ENCODE peak calls at places on chromosome 7, in four cellular contexts. One of them, this sample, is unnamed.

GRCh38 chr7:115822380-115822779 is 208.2 kb downstream of the TFEC start:
- DNase-seq in IMR-90: no peak
- DNase-seq in mesendoderm: no peak
- DNase-seq in H9: no peak
- DNase-seq in this sample: no peak

GRCh38 chr7:121081327-121081936 is 92.9 kb downstream of the CPED1 start:
- DNase-seq in mesendoderm: peak
- DNase-seq in IMR-90: peak
- DNase-seq in H9: no peak
- DNase-seq in this sample: no peak

GRCh38 chr7:138021889-138022288 is 20.0 kb upstream of the CREB3L2 start:
- DNase-seq in H9: no peak
- DNase-seq in mesendoderm: no peak
- DNase-seq in IMR-90: no peak
- DNase-seq in this sample: no peak

GRCh38 chr7:31744294-31744874 is 57.4 kb downstream of the PPP1R17 start:
- DNase-seq in mesendoderm: peak
- DNase-seq in IMR-90: peak
- DNase-seq in H9: peak
- DNase-seq in this sample: peak

GRCh38 chr7:4214501-4215155 is 467.5 kb upstream of the FOXK1 start:
- DNase-seq in H9: no peak
- DNase-seq in IMR-90: no peak
- DNase-seq in mesendoderm: no peak
- DNase-seq in this sample: no peak

GRCh38 chr7:371119-371778 is 81.3 kb downstream of the FOXL3 start:
- DNase-seq in IMR-90: no peak
- DNase-seq in H9: no peak
- DNase-seq in mesendoderm: no peak
- DNase-seq in this sample: no peak

GRCh38 chr7:55498770-55499169 is 73.5 kb downstream of the VOPP1 start:
- DNase-seq in mesendoderm: no peak
- DNase-seq in H9: no peak
- DNase-seq in IMR-90: no peak
- DNase-seq in this sample: no peak

GRCh38 chr7:71787513-71787912 is 624.6 kb downstream of the CALN1 start:
- DNase-seq in H9: no peak
- DNase-seq in mesendoderm: peak
- DNase-seq in IMR-90: no peak
- DNase-seq in this sample: no peak

GRCh38 chr7:128352138-128352537 is 8.4 kb upstream of the RBM28 start:
- DNase-seq in IMR-90: peak
- DNase-seq in mesendoderm: peak
- DNase-seq in H9: peak
- DNase-seq in this sample: peak

GRCh38 chr7:54769203-54769602 is 10.2 kb upstream of the SEC61G start:
- DNase-seq in IMR-90: peak
- DNase-seq in H9: no peak
- DNase-seq in mesendoderm: no peak
- DNase-seq in this sample: no peak

GRCh38 chr7:2228921-2229320 is 3.8 kb downstream of the MAD1L1 start:
- DNase-seq in H9: no peak
- DNase-seq in IMR-90: no peak
- DNase-seq in mesendoderm: no peak
- DNase-seq in this sample: no peak

GRCh38 chr7:99079104-99079503 is 64.8 kb downstream of the SMURF1 start:
- DNase-seq in H9: no peak
- DNase-seq in mesendoderm: no peak
- DNase-seq in IMR-90: no peak
- DNase-seq in this sample: no peak

GRCh38 chr7:44331682-44332081 is 6.3 kb upstream of the CAMK2B start:
- DNase-seq in mesendoderm: no peak
- DNase-seq in IMR-90: no peak
- DNase-seq in H9: no peak
- DNase-seq in this sample: no peak

GRCh38 chr7:133135451-133135850 is 53.6 kb upstream of the CHCHD3 start:
- DNase-seq in IMR-90: peak
- DNase-seq in mesendoderm: no peak
- DNase-seq in H9: no peak
- DNase-seq in this sample: no peak

GRCh38 chr7:91683823-91684222 is 196.7 kb downstream of the MTERF1 start:
- DNase-seq in mesendoderm: no peak
- DNase-seq in IMR-90: peak
- DNase-seq in H9: no peak
- DNase-seq in this sample: no peak

GRCh38 chr7:55515569-55516279 is 56.6 kb downstream of the VOPP1 start:
- DNase-seq in mesendoderm: no peak
- DNase-seq in IMR-90: no peak
- DNase-seq in H9: no peak
- DNase-seq in this sample: no peak

GRCh38 chr7:103447073-103447960 is 1.3 kb upstream of the SLC26A5 start:
- DNase-seq in IMR-90: peak
- DNase-seq in H9: peak
- DNase-seq in mesendoderm: peak
- DNase-seq in this sample: peak

GRCh38 chr7:76020031-76020714 is 25.8 kb upstream of the TMEM120A start:
- DNase-seq in mesendoderm: peak
- DNase-seq in IMR-90: peak
- DNase-seq in H9: peak
- DNase-seq in this sample: peak

DNA sequence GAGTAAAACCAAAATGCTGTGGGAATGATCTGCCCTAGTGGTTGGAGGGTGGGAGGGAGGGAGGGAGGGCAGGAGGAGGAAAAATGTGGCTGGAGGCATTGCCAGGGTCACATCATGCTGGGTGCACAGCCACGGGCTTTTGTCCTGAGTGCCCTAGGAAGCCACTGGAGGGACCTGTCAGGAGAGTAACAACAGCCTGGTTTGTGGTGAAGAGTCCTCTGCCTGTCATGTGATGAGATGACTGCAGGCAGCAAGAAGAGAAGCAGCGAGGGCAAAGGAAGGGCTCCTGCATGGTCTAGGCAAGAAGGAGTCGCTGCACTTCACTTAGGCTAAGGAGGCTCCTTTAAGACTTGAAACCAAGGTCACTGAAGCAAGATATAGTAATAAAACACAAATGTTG is 65.6 kb downstream of the PKD1L1 start:
- DNase-seq in H9: no peak
- DNase-seq in mesendoderm: peak
- DNase-seq in IMR-90: no peak
- DNase-seq in this sample: peak
- H4K5ac ChIP-seq in H9: no peak
- H4K5ac ChIP-seq in mesendoderm: no peak
- H4K5ac ChIP-seq in IMR-90: no peak
- H4K5ac ChIP-seq in this sample: no peak

DNA sequence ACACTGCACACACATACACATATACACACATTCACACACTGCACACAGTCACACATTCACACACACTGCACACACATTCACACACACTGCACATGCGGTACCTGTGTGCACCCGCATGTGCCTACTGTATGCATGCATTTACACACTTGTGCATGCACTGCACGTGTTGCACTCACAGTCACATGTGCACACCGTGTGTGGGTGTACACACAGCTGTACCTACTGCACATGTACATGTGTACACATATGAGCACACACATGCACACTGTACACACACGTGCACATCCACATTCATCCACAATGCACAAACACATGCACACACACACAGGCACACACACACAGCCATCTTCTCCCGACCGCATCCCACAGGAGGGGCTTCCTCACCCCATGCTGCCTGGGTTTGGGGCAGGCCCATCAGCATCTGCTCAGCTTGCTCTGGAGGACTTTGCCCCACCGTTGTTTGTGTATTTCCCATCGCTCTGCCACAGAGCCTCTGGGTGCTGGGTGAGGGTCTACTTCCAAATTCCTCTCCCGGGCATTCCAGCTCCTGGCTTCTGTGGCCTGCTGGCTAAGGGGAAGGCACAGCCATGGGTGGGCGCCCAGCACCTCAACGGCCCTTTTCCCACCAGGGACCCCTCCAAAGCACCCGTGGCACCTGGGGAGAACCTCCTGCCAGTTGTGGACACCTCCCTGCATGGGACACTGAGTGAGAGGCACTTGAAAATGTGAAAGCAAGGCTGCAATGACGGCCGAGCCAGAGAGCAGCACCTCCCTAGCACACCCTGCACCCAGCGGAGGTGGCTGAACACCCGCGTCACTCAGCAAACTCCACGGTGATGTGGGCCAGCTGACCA is 324.3 kb downstream of the PTPRN2 start:
- DNase-seq in mesendoderm: no peak
- DNase-seq in H9: no peak
- DNase-seq in IMR-90: no peak
- DNase-seq in this sample: no peak
- H4K5ac ChIP-seq in mesendoderm: no peak
- H4K5ac ChIP-seq in H9: no peak
- H4K5ac ChIP-seq in IMR-90: no peak
- H4K5ac ChIP-seq in this sample: no peak

GRCh38 chr7:17668122-17668521 is 272.2 kb downstream of the SNX13 start:
- DNase-seq in mesendoderm: no peak
- DNase-seq in IMR-90: no peak
- DNase-seq in H9: no peak
- DNase-seq in this sample: no peak

GRCh38 chr7:17669204-17669603 is 271.1 kb downstream of the SNX13 start:
- DNase-seq in H9: no peak
- DNase-seq in mesendoderm: no peak
- DNase-seq in IMR-90: no peak
- DNase-seq in this sample: no peak

GRCh38 chr7:17663056-17663675 is 277.1 kb downstream of the SNX13 start:
- DNase-seq in IMR-90: peak
- DNase-seq in H9: no peak
- DNase-seq in mesendoderm: peak
- DNase-seq in this sample: no peak

GRCh38 chr7:17661982-17662585 is 278.2 kb downstream of the SNX13 start:
- DNase-seq in IMR-90: peak
- DNase-seq in H9: no peak
- DNase-seq in mesendoderm: peak
- DNase-seq in this sample: no peak

GRCh38 chr7:17665029-17665428 is 275.3 kb downstream of the SNX13 start:
- DNase-seq in IMR-90: no peak
- DNase-seq in mesendoderm: no peak
- DNase-seq in H9: no peak
- DNase-seq in this sample: no peak
- H4K5ac ChIP-seq in IMR-90: no peak
- H4K5ac ChIP-seq in mesendoderm: no peak
- H4K5ac ChIP-seq in H9: no peak
- H4K5ac ChIP-seq in this sample: no peak

GRCh38 chr7:25742287-25742686 is 409.7 kb upstream of the NFE2L3 start:
- DNase-seq in mesendoderm: no peak
- DNase-seq in IMR-90: no peak
- DNase-seq in H9: no peak
- DNase-seq in this sample: no peak
- H4K5ac ChIP-seq in mesendoderm: no peak
- H4K5ac ChIP-seq in IMR-90: no peak
- H4K5ac ChIP-seq in H9: no peak
- H4K5ac ChIP-seq in this sample: no peak

DNA sequence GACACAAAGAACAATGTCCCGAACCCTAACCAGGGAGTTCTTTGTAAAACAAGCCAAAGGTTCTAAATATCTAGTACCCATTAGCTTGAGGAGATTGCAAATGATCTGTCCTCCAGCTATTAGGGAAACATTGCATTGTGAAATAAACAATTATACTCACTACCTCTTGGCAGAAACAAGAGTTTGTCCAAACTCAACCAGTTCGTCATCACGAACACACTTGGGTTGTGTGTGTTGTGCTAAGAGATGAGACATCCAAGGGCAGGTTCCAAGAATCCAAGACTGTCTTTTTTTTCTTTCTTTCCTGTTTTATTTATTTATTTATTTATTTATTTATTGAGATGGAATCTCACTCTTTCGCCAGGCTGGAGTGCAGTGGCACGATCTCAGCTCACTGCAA is 793.1 kb upstream of the AUTS2 start:
- DNase-seq in mesendoderm: no peak
- DNase-seq in IMR-90: no peak
- DNase-seq in H9: no peak
- DNase-seq in this sample: no peak
- H4K5ac ChIP-seq in mesendoderm: no peak
- H4K5ac ChIP-seq in IMR-90: no peak
- H4K5ac ChIP-seq in H9: no peak
- H4K5ac ChIP-seq in this sample: no peak

DNA sequence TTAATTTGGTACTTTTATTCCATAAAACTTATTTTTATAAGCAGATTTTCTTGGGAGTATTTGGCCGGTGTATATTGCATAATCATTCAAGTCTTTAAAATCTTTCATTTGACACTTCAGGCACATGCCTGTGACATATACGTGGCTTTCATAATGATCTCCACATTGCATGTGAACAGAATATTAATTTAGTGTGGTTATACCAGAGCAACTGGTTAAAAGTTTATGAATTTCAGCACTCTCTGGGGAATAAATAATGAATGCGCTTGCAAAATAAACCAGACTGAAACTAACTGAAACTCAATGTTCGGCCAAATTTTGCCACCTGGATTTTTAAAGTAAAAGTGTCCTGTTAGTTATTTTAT is 242.3 kb downstream of the GLI3 start:
- DNase-seq in IMR-90: no peak
- DNase-seq in mesendoderm: no peak
- DNase-seq in H9: no peak
- DNase-seq in this sample: no peak
- H4K5ac ChIP-seq in IMR-90: no peak
- H4K5ac ChIP-seq in mesendoderm: no peak
- H4K5ac ChIP-seq in H9: no peak
- H4K5ac ChIP-seq in this sample: no peak

DNA sequence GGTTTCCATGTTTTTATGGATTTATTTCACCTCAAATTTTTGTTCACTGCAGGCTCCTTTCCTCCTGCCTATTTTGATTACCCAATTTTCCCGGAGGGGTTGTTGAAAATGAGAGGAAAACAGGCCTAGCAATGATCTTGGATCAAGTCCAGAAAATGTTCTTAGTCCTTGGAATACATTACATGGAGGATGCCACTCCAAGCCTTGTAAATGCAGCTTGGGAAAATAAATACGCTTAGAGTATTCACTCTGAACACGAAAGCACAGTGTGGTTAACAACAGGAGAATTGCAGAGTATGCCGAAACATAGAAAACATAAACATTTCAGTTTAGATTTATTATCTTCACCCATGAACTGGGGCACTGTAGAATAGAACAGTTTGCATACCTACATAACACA is 7.8 kb upstream of the CD36 start:
- DNase-seq in mesendoderm: no peak
- DNase-seq in H9: no peak
- DNase-seq in IMR-90: peak
- DNase-seq in this sample: no peak
- H4K5ac ChIP-seq in mesendoderm: no peak
- H4K5ac ChIP-seq in H9: no peak
- H4K5ac ChIP-seq in IMR-90: peak
- H4K5ac ChIP-seq in this sample: no peak

DNA sequence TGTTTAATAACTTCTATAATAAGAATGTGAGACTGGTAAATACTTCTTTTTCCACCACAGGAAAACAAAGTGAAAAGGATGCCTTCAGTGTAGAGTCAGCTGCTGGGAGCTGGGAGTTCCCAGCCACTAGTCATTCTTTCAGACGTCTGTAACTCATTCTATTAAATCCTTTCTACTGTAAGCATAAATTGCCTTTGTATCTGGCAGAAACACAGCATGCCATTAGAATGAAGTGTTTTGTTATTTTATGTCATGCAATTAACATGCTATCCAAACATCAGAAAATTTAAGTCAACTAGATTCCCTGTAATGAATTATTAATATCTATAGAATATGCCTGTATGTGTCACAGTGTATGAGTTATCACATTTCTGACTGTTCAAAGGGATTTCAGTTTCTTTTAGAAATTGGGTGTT is 14.3 kb downstream of the BPGM start:
- DNase-seq in H9: no peak
- DNase-seq in IMR-90: peak
- DNase-seq in mesendoderm: no peak
- DNase-seq in this sample: no peak
- H4K5ac ChIP-seq in H9: no peak
- H4K5ac ChIP-seq in IMR-90: no peak
- H4K5ac ChIP-seq in mesendoderm: no peak
- H4K5ac ChIP-seq in this sample: no peak

This sample was measured in H1.